ENCODE peak calls at places on chromosomes 1 and 21, in nine cellular contexts. H is A549, J is RWPE1, Y is AG04450, Z is neural progenitor cell, G is PC-3, R is thoracic aorta, A is stomach, B is upper lobe of left lung. N is an unnamed sample.

GRCh38 chr1:111739984-111740765 is 980 bp upstream of the INKA2 start:
- DNase-seq in H (peak; percentile 72), J (peak; percentile 42), Y (no peak), Z (peak; percentile 96), G (peak; percentile 69), R (no peak), A (peak; percentile 69), B (peak; percentile 91), N (peak; percentile 71)

GRCh38 chr21:35227774-35228173 is 178.7 kb upstream of the RUNX1 start:
- DNase-seq in H (no peak), J (no peak), Y (no peak), Z (no peak), G (no peak), R (no peak), A (no peak), B (no peak), N (no peak)

GRCh38 chr1:159188375-159188788 is 16.3 kb upstream of the ACKR1 start:
- DNase-seq in H (peak; percentile 16), J (peak; percentile 34), Y (no peak), Z (peak; percentile 95), G (peak; percentile 15), R (no peak), A (peak; percentile 32), B (peak; percentile 76), N (peak; percentile 75)

GRCh38 chr1:67166196-67166595 is at the start of gene IL23R:
- DNase-seq in H (no peak), J (no peak), Y (no peak), Z (no peak), G (no peak), R (no peak), A (no peak), B (no peak), N (no peak)

GRCh38 chr1:84166797-84167196 is 22.7 kb downstream of the PRKACB start:
- DNase-seq in H (no peak), J (no peak), Y (no peak), Z (no peak), G (no peak), R (no peak), A (no peak), B (no peak), N (no peak)

GRCh38 chr1:228393811-228394570 is 12.6 kb downstream of the TRIM11 start:
- DNase-seq in H (no peak), J (no peak), Y (no peak), Z (no peak), G (no peak), R (no peak), A (no peak), B (no peak), N (peak; percentile 38)

GRCh38 chr1:116514708-116515525 is 55.9 kb downstream of the CD58 start:
- DNase-seq in H (no peak), J (no peak), Y (no peak), Z (no peak), G (peak; percentile 91), R (no peak), A (no peak), B (no peak), N (peak; percentile 65)

GRCh38 chr1:52534928-52535764 is 17.7 kb downstream of the TUT4 start:
- DNase-seq in H (no peak), J (no peak), Y (no peak), Z (no peak), G (no peak), R (no peak), A (no peak), B (no peak), N (no peak)

GRCh38 chr1:234605983-234606730 is 3.8 kb downstream of the IRF2BP2 start:
- DNase-seq in H (peak; percentile 75), J (no peak), Y (no peak), Z (no peak), G (peak; percentile 44), R (no peak), A (peak; percentile 53), B (no peak), N (peak; percentile 59)

GRCh38 chr1:236111527-236112331 is 30.6 kb upstream of the GPR137B start:
- DNase-seq in H (no peak), J (no peak), Y (no peak), Z (no peak), G (no peak), R (no peak), A (no peak), B (peak; percentile 52), N (no peak)

GRCh38 chr1:162548170-162548569 is 13.4 kb upstream of the UAP1 start:
- DNase-seq in H (no peak), J (no peak), Y (no peak), Z (no peak), G (no peak), R (no peak), A (no peak), B (no peak), N (no peak)

GRCh38 chr1:162551969-162552683 is 9.4 kb upstream of the UAP1 start:
- DNase-seq in H (no peak), J (no peak), Y (no peak), Z (no peak), G (no peak), R (no peak), A (no peak), B (no peak), N (no peak)

GRCh38 chr1:162552684-162553252 is 8.8 kb upstream of the UAP1 start:
- DNase-seq in H (no peak), J (no peak), Y (no peak), Z (no peak), G (peak; percentile 39), R (no peak), A (no peak), B (no peak), N (no peak)

GRCh38 chr1:162550925-162551324 is 10.6 kb upstream of the UAP1 start:
- DNase-seq in H (no peak), J (no peak), Y (no peak), Z (no peak), G (peak; percentile 51), R (no peak), A (no peak), B (no peak), N (no peak)

DNA sequence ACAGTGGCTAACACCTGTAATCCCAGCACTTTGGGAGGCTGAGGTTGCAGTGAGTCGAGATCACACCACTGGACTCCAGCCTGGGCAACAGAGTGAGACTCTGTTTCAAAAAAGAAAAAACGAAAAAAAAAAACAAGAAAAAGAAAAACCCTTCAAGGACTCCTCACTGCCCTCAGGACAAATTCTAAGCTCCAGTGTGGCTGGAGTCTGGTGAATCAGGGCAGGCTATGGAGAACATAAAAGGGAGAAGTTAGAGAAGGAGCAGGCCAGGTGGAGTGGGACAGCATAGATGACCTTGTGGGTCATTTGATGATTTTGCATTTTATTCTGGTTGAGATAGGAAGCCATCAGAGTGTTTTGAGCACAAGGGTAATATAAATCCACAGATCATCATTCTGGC is 12.5 kb upstream of the UAP1 start:
- DNase-seq in H (no peak), J (no peak), Y (no peak), Z (no peak), G (no peak), R (no peak), A (no peak), B (no peak), N (no peak)
- H3K27ac ChIP-seq in H (no peak overlapping the region), J (no peak overlapping the region), Y (no peak overlapping the region), Z (no peak overlapping the region), G (no peak overlapping the region), R (no peak overlapping the region), A (no peak overlapping the region), B (no peak overlapping the region), N (peak overlapping the region; percentile 24)

GRCh38 chr1:200033511-200034261 is 6.2 kb downstream of the NR5A2 start:
- DNase-seq in H (no peak), J (no peak), Y (no peak), Z (peak; percentile 62), G (no peak), R (no peak), A (no peak), B (no peak), N (no peak)
- TF ChIP-seq CTCF in H (no peak), J (no peak), Y (peak; percentile 2), Z (peak; percentile 43), G (peak; percentile 24), R (no peak), A (no peak), B (no peak), N (no peak)

GRCh38 chr1:63593303-63593886 is at the start of gene PGM1:
- DNase-seq in H (peak; percentile 76), J (peak; percentile 63), Y (peak; percentile 32), Z (peak; percentile 85), G (peak; percentile 69), R (peak; percentile 43), A (peak; percentile 67), B (peak; percentile 95), N (peak; percentile 83)

GRCh38 chr1:63595435-63595834 is 2.2 kb downstream of the PGM1 start:
- DNase-seq in H (no peak), J (no peak), Y (no peak), Z (no peak), G (no peak), R (no peak), A (no peak), B (no peak), N (no peak)

GRCh38 chr1:63592536-63593302 is 492 bp upstream of the PGM1 start:
- DNase-seq in H (no peak), J (no peak), Y (no peak), Z (no peak), G (peak; percentile 74), R (no peak), A (no peak), B (no peak), N (no peak)

GRCh38 chr1:63593887-63594617 is 841 bp downstream of the PGM1 start:
- DNase-seq in H (peak; percentile 80), J (peak; percentile 79), Y (no peak), Z (peak; percentile 21), G (peak; percentile 83), R (peak; percentile 7), A (peak; percentile 77), B (peak; percentile 92), N (peak; percentile 88)

GRCh38 chr1:63590161-63590560 is 3.0 kb upstream of the PGM1 start:
- DNase-seq in H (no peak), J (no peak), Y (peak; percentile 37), Z (no peak), G (no peak), R (no peak), A (no peak), B (no peak), N (no peak)
- H3K27ac ChIP-seq in H (no peak overlapping the region), J (no peak overlapping the region), Y (no peak overlapping the region), Z (no peak overlapping the region), G (no peak overlapping the region), R (peak overlapping the region; percentile 56), A (no peak overlapping the region), B (no peak overlapping the region), N (no peak overlapping the region)

DNA sequence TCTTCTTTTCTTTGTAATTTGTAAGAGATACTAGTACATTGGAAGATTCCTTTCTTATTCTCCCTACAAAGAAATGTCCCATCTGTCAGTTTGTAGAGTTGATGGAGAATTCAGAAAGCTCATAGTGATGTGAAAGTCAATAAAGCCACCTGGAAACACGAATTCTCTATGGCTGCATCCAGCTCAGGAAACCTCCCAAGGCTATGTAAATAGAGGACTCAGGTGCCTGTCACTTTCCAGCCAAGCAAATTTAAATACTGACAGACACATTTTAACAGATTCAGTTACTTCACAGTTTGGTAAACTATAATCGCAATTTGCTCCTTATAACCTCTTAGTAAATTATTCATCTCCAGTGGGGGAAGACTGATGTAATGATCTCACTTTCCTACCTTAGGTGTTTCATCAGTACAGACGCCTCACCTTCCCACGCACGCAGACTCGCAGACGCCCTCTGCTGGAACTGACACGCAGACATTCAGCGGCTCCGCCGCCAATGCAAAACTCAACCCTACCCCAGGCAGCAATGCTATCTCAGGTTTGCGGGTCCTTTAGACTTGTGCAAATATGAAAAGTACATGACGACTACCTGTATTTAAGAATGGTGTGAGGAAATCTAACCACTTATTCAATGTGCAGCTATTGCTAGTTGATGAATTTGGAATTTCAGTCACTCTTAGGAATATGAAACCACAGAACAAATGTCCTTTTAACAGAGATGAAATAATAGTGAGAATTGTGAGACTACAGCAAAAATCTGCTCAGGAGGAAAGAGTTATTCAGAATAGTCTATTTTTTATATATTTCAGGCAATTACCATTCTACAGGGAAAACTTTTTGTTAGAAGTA is 60.6 kb downstream of the PTPRC start:
- DNase-seq in H (peak; percentile 55), J (peak; percentile 87), Y (no peak), Z (peak; percentile 70), G (peak; percentile 73), R (no peak), A (peak; percentile 63), B (peak; percentile 61), N (peak; percentile 76)
- TF ChIP-seq CTCF in H (peak; percentile 72), J (peak; percentile 79), Y (peak; percentile 85), Z (peak; percentile 92), G (peak; percentile 86), R (no peak), A (peak; percentile 43), B (peak; percentile 53), N (peak; percentile 65)